ENCODE peak calls at places on chromosomes 12 and 14, in eight cellular contexts. F is stimulated activated CD4-positive, alpha-beta T cell treated with anti-CD3 and anti-CD28 coated beads, Interleukin-15, amount 100 ng/mL, for 1 hour; L is left ventricle myocardium superior; D is ureter; G is CD8-positive, alpha-beta T cell; I is posterior vena cava; Q is NCI-H2171; K is NCI-H460. N is an unnamed sample.
A peak's percentile ranks its signal among the peaks of the same experiment; 100 is the strongest.

GRCh38 chr14:68210729-68211299 is 391.2 kb downstream of the RAD51B start:
- DNase-seq in F (peak; percentile 6), L (no peak), D (no peak), G (no peak), I (no peak), Q (no peak), K (no peak), N (peak; percentile 59)

GRCh38 chr12:122021193-122021821 is 377 bp upstream of the BCL7A start:
- DNase-seq in F (no peak), L (peak; percentile 59), D (peak; percentile 52), G (no peak), I (no peak), Q (no peak), K (no peak), N (peak; percentile 57)

GRCh38 chr12:52334185-52334584 is 13.0 kb upstream of the KRT83 start:
- DNase-seq in F (no peak), L (no peak), D (no peak), G (no peak), I (no peak), Q (no peak), K (no peak), N (no peak)

GRCh38 chr14:22151091-22151490 is 437.9 kb downstream of the DAD1 start:
- DNase-seq in F (no peak), L (no peak), D (no peak), G (no peak), I (no peak), Q (no peak), K (no peak), N (no peak)

GRCh38 chr12:14959916-14960315 is 1.5 kb downstream of the ARHGDIB start:
- DNase-seq in F (no peak), L (no peak), D (no peak), G (no peak), I (no peak), Q (no peak), K (no peak), N (no peak)

GRCh38 chr12:3935078-3935477 is 61.9 kb upstream of the PARP11 start:
- DNase-seq in F (no peak), L (no peak), D (no peak), G (no peak), I (no peak), Q (no peak), K (no peak), N (no peak)

GRCh38 chr12:57476162-57476992 is 3.3 kb downstream of the ARHGAP9 start:
- DNase-seq in F (peak; percentile 62), L (peak; percentile 57), D (no peak), G (peak; percentile 61), I (peak; percentile 85), Q (no peak), K (no peak), N (peak; percentile 38)

GRCh38 chr12:45878630-45879255 is 111.6 kb downstream of the SCAF11 start:
- DNase-seq in F (no peak), L (no peak), D (no peak), G (no peak), I (no peak), Q (no peak), K (peak; percentile 6), N (no peak)

GRCh38 chr12:41521872-41522379 is 333.8 kb downstream of the PDZRN4 start:
- DNase-seq in F (no peak), L (no peak), D (no peak), G (no peak), I (no peak), Q (peak; percentile 15), K (no peak), N (no peak)

GRCh38 chr14:92495041-92495440 is 18.5 kb upstream of the RIN3 start:
- DNase-seq in F (no peak), L (no peak), D (peak; percentile 33), G (no peak), I (no peak), Q (no peak), K (no peak), N (no peak)

GRCh38 chr12:125122668-125123067 is 57.4 kb downstream of the AACS start:
- DNase-seq in F (no peak), L (no peak), D (no peak), G (no peak), I (no peak), Q (no peak), K (no peak), N (no peak)

GRCh38 chr12:28631831-28632230 is 441.6 kb downstream of the CCDC91 start:
- DNase-seq in F (no peak), L (no peak), D (no peak), G (no peak), I (no peak), Q (no peak), K (no peak), N (no peak)

GRCh38 chr12:130881046-130881445 is 9.2 kb downstream of the RAN start:
- DNase-seq in F (no peak), L (no peak), D (no peak), G (no peak), I (no peak), Q (no peak), K (no peak), N (no peak)

GRCh38 chr14:92531151-92531873 is 17.7 kb downstream of the RIN3 start:
- DNase-seq in F (no peak), L (no peak), D (peak; percentile 50), G (peak; percentile 65), I (peak; percentile 71), Q (no peak), K (no peak), N (peak; percentile 59)

GRCh38 chr14:76918176-76918750 is 92.1 kb downstream of the LRRC74A start:
- DNase-seq in F (no peak), L (peak; percentile 72), D (peak; percentile 81), G (no peak), I (peak; percentile 88), Q (peak; percentile 69), K (no peak), N (peak; percentile 24)

GRCh38 chr14:36505193-36505815 is 14.7 kb downstream of the NKX2-1 start:
- DNase-seq in F (no peak), L (no peak), D (no peak), G (no peak), I (no peak), Q (no peak), K (no peak), N (no peak)

GRCh38 chr14:89276424-89276975 is 140.5 kb downstream of the FOXN3 start:
- DNase-seq in F (peak; percentile 16), L (no peak), D (no peak), G (no peak), I (no peak), Q (no peak), K (no peak), N (peak; percentile 35)

GRCh38 chr14:103391048-103391447 is 5.8 kb downstream of the MARK3 start:
- DNase-seq in F (no peak), L (no peak), D (no peak), G (peak; percentile 4), I (no peak), Q (peak; percentile 16), K (peak; percentile 23), N (peak; percentile 45)

GRCh38 chr12:20561886-20562285 is 133.2 kb upstream of the SLCO1C1 start:
- DNase-seq in F (no peak), L (no peak), D (no peak), G (no peak), I (no peak), Q (no peak), K (no peak), N (no peak)

GRCh38 chr14:23483216-23483854 is 13.8 kb downstream of the NGDN start:
- DNase-seq in F (no peak), L (no peak), D (no peak), G (no peak), I (no peak), Q (peak; percentile 66), K (no peak), N (peak; percentile 44)

GRCh38 chr12:39165338-39165737 is 259.9 kb upstream of the CPNE8 start:
- DNase-seq in F (no peak), L (no peak), D (no peak), G (no peak), I (no peak), Q (no peak), K (no peak), N (no peak)

GRCh38 chr14:92426237-92426636 is 87.3 kb upstream of the RIN3 start:
- DNase-seq in F (no peak), L (no peak), D (no peak), G (no peak), I (no peak), Q (no peak), K (no peak), N (no peak)

GRCh38 chr14:23057757-23058653 is 685 bp upstream of the CDH24 start:
- DNase-seq in F (peak; percentile 77), L (peak; percentile 92), D (peak; percentile 92), G (peak; percentile 70), I (peak; percentile 96), Q (no peak), K (peak; percentile 83), N (peak; percentile 88)

GRCh38 chr12:51362307-51362706 is 15.8 kb upstream of the CELA1 start:
- DNase-seq in F (no peak), L (no peak), D (no peak), G (no peak), I (no peak), Q (no peak), K (no peak), N (no peak)

GRCh38 chr12:90790747-90791146 is 164.2 kb downstream of the CCER1 start:
- DNase-seq in F (no peak), L (no peak), D (no peak), G (no peak), I (no peak), Q (no peak), K (no peak), N (no peak)

N was measured in DND-41.